ENCODE peak calls at places on chromosomes 11 and 22, in four cellular contexts. S is CD8-positive, alpha-beta T cell; C is HFF-Myc; B is tibial artery. E is an unnamed sample.

GRCh38 chr11:67506426-67507032 is 1.4 kb upstream of the PITPNM1 start:
- DNase-seq in S (no peak), C (no peak), B (no peak), E (no peak)

GRCh38 chr11:15101072-15101701 is 13.5 kb upstream of the INSC start:
- DNase-seq in S (peak; percentile 44), C (no peak), B (no peak), E (peak; percentile 78)

GRCh38 chr11:79331251-79331901 is 109.5 kb downstream of the TENM4 start:
- DNase-seq in S (no peak), C (no peak), B (no peak), E (no peak)

GRCh38 chr11:108343714-108344113 is 120.8 kb downstream of the ATM start:
- DNase-seq in S (no peak), C (no peak), B (no peak), E (no peak)

GRCh38 chr11:92893276-92893675 is 76.2 kb upstream of the MTNR1B start:
- DNase-seq in S (no peak), C (no peak), B (no peak), E (no peak)

GRCh38 chr22:47206185-47206584 is 443.7 kb downstream of the TBC1D22A start:
- DNase-seq in S (no peak), C (no peak), B (no peak), E (no peak)

GRCh38 chr11:17063171-17064002 is 14.1 kb downstream of the RPS13 start:
- DNase-seq in S (peak; percentile 27), C (no peak), B (no peak), E (peak; percentile 48)

GRCh38 chr11:2725367-2726300 is 25.8 kb upstream of the KCNQ1OT1 start:
- DNase-seq in S (no peak), C (no peak), B (peak; percentile 26), E (peak; percentile 76)

GRCh38 chr11:126687477-126687876 is 313.1 kb downstream of the KIRREL3 start:
- DNase-seq in S (no peak), C (no peak), B (no peak), E (no peak)

GRCh38 chr11:119749006-119749565 is 20.1 kb upstream of the NECTIN1 start:
- DNase-seq in S (no peak), C (no peak), B (no peak), E (no peak)

GRCh38 chr11:1674194-1674878 is 22.7 kb upstream of the KRTAP5-6 start:
- DNase-seq in S (no peak), C (no peak), B (no peak), E (no peak)

GRCh38 chr11:17526326-17526725 is 17.9 kb downstream of the USH1C start:
- DNase-seq in S (no peak), C (no peak), B (no peak), E (no peak)

GRCh38 chr11:128936546-128937275 is 6.0 kb downstream of the TP53AIP1 start:
- DNase-seq in S (no peak), C (no peak), B (no peak), E (no peak)

DNA sequence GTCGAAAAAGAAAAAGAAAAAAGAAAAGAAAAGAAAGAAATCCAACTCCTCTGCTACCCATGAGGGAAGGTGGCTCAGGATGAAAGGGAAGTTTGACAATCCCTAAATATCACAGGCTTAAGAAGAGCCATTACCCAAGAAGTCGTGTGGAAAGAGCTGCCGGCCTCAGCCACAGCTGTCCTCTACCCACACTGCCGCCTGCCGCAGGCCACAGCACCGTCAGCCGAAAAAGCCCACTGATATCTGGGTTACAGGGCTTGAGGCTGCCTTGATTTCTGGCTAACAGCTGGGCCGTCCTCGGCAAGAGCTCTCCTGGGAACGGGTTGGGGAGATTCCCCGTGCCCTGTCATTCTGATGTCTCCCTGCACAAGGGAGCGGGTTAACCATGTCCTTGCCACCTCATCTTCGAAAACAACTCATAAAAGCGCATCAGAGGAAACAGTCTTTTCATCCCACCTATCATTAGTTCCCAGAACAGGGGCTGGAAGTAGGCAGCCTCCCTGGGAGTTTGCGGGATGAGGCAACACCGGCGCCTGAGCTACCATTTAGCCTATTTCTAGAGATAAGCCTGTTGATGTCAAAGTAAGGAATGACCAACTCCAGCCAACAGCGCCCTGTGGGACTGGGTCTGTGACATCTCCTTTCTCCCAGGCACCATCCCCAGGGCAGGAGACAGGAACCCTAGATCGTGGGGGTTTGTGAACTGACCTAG is 21.8 kb upstream of the SNX32 start:
- DNase-seq in S (no peak), C (no peak), B (no peak), E (peak; percentile 27)
- TF ChIP-seq CTCF in S (no peak), C (no peak), B (no peak), E (no peak)

GRCh38 chr11:106369224-106369623 is 291.8 kb downstream of the AASDHPPT start:
- DNase-seq in S (no peak), C (no peak), B (no peak), E (no peak)
- H3K4me3 ChIP-seq in S (no peak overlapping the region), C (no peak overlapping the region), B (no peak overlapping the region), E (no peak overlapping the region)

DNA sequence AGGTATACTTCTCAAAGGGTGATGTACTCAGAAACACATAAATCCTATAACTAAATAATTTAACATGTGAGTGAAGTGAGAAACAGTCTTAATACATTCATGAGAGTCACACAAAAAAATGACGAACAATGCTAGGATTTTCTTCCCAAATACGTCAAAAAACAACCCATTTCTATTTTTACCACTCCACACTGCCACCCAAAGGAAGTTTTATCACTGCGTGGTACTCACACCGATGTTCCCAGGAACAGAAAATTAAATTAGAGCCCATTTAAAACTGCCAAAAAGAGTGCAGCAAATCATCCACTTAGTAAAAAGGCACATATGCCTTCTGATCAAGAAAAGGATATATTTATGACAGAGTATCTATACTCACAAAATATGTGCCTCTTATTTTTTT is 710.9 kb upstream of the FAT3 start:
- DNase-seq in S (no peak), C (no peak), B (no peak), E (no peak)
- TF ChIP-seq CTCF in S (no peak), C (no peak), B (no peak), E (no peak)

GRCh38 chr11:69588270-69588669 is 52.7 kb upstream of the CCND1 start:
- DNase-seq in S (no peak), C (peak; percentile 50), B (no peak), E (peak; percentile 35)
- H3K4me3 ChIP-seq in S (no peak overlapping the region), C (no peak overlapping the region), B (no peak overlapping the region), E (no peak overlapping the region)

GRCh38 chr22:48782817-48783511 is 1044.7 kb downstream of the BRD1 start:
- DNase-seq in S (no peak), C (no peak), B (no peak), E (no peak)
- TF ChIP-seq CTCF in S (no peak), C (no peak), B (no peak), E (no peak)

DNA sequence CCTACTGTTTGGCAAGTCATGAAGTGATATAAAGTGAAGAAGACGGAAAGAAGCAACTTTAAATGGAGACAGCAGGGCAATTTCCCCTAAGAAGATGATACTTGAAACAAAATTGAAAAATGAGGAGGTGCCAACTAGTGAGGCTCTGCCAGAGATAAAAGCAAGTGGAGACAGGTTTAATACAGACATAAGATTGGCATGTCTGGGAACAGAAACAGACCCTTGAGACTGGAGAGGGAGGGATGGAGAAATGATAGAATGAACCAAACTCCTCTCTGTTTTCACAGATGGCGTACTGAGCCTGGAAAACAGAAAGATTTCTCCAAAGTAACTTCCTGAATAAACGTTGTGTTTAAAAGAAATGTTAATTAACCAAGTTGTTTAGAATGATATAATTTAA is 354.5 kb upstream of the ANO5 start:
- DNase-seq in S (no peak), C (no peak), B (no peak), E (no peak)
- H3K4me3 ChIP-seq in S (no peak overlapping the region), C (no peak overlapping the region), B (no peak overlapping the region), E (no peak overlapping the region)

DNA sequence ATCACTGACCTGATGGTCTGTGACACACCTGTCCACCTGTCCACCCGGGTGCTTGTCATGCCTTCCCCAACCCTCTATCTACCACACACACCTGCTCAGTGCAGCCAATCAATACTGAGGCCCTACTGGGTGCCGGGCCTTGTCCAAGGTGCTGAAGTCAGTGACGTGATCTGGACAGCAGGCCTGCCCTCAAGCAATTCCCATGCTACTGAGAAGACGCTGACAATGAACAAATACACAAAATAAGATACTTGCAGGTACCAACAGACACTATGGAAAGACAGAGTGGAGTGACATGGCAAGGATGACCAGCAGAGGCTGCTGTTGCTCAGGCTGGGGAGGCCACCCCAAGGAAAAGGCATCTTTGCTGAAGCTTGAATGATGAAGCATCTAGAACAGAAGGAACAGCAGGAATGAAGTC is 21.2 kb downstream of the PLAAT3 start:
- DNase-seq in S (no peak), C (no peak), B (no peak), E (peak; percentile 25)
- TF ChIP-seq CTCF in S (no peak), C (peak; percentile 59), B (peak; percentile 43), E (peak; percentile 66)

E was measured in fibroblast of villous mesenchyme.